ENCODE peak calls at places on chromosomes 13 and 19, in seven cellular contexts. One of them, this sample, is unnamed.

GRCh38 chr13:87810920-87811344 is 139.8 kb downstream of the SLITRK5 start:
- DNase-seq in neural crest cell: no peak
- DNase-seq in A673: no peak
- DNase-seq in prostate gland: no peak
- DNase-seq in transverse colon: no peak
- DNase-seq in osteocyte: peak; percentile 84
- DNase-seq in natural killer cell: no peak
- DNase-seq in this sample: no peak

GRCh38 chr13:19810151-19810550 is 27.4 kb upstream of the PSPC1 start:
- DNase-seq in neural crest cell: no peak
- DNase-seq in A673: no peak
- DNase-seq in prostate gland: no peak
- DNase-seq in transverse colon: no peak
- DNase-seq in osteocyte: no peak
- DNase-seq in natural killer cell: no peak
- DNase-seq in this sample: no peak

GRCh38 chr19:3544742-3545668 is 6.0 kb downstream of the TEKTIP1 start:
- DNase-seq in neural crest cell: peak; percentile 96
- DNase-seq in A673: peak; percentile 61
- DNase-seq in prostate gland: peak; percentile 48
- DNase-seq in transverse colon: peak; percentile 80
- DNase-seq in osteocyte: peak; percentile 94
- DNase-seq in natural killer cell: peak; percentile 84
- DNase-seq in this sample: peak; percentile 78

GRCh38 chr19:4473011-4473410 is 914 bp downstream of the HDGFL2 start:
- DNase-seq in neural crest cell: no peak
- DNase-seq in A673: no peak
- DNase-seq in prostate gland: no peak
- DNase-seq in transverse colon: no peak
- DNase-seq in osteocyte: no peak
- DNase-seq in natural killer cell: no peak
- DNase-seq in this sample: no peak

GRCh38 chr13:50760751-50761150 is 82.7 kb downstream of the DLEU7 start:
- DNase-seq in neural crest cell: no peak
- DNase-seq in A673: no peak
- DNase-seq in prostate gland: no peak
- DNase-seq in transverse colon: no peak
- DNase-seq in osteocyte: no peak
- DNase-seq in natural killer cell: no peak
- DNase-seq in this sample: no peak

GRCh38 chr13:25977216-25977615 is 74.6 kb downstream of the SHISA2 start:
- DNase-seq in neural crest cell: no peak
- DNase-seq in A673: peak; percentile 76
- DNase-seq in prostate gland: no peak
- DNase-seq in transverse colon: no peak
- DNase-seq in osteocyte: no peak
- DNase-seq in natural killer cell: no peak
- DNase-seq in this sample: no peak

GRCh38 chr19:16135410-16136127 is 7.9 kb upstream of the HSH2D start:
- DNase-seq in neural crest cell: no peak
- DNase-seq in A673: no peak
- DNase-seq in prostate gland: no peak
- DNase-seq in transverse colon: no peak
- DNase-seq in osteocyte: no peak
- DNase-seq in natural killer cell: no peak
- DNase-seq in this sample: no peak

GRCh38 chr13:113623491-113624234 is 34.3 kb downstream of the ATP4B start:
- DNase-seq in neural crest cell: peak; percentile 14
- DNase-seq in A673: peak; percentile 43
- DNase-seq in prostate gland: no peak
- DNase-seq in transverse colon: no peak
- DNase-seq in osteocyte: no peak
- DNase-seq in natural killer cell: no peak
- DNase-seq in this sample: no peak

GRCh38 chr13:27952931-27953670 is 16.0 kb downstream of the CDX2 start:
- DNase-seq in neural crest cell: no peak
- DNase-seq in A673: no peak
- DNase-seq in prostate gland: no peak
- DNase-seq in transverse colon: peak; percentile 84
- DNase-seq in osteocyte: no peak
- DNase-seq in natural killer cell: no peak
- DNase-seq in this sample: no peak

GRCh38 chr19:9251236-9251635 is 506 bp downstream of the OR7E24 start:
- DNase-seq in neural crest cell: no peak
- DNase-seq in A673: no peak
- DNase-seq in prostate gland: no peak
- DNase-seq in transverse colon: no peak
- DNase-seq in osteocyte: no peak
- DNase-seq in natural killer cell: no peak
- DNase-seq in this sample: no peak

GRCh38 chr19:14554382-14554812 is 17.5 kb downstream of the NDUFB7 start:
- DNase-seq in neural crest cell: no peak
- DNase-seq in A673: no peak
- DNase-seq in prostate gland: peak; percentile 73
- DNase-seq in transverse colon: peak; percentile 30
- DNase-seq in osteocyte: no peak
- DNase-seq in natural killer cell: no peak
- DNase-seq in this sample: no peak

GRCh38 chr19:43432866-43433673 is 18.4 kb downstream of the TEX101 start:
- DNase-seq in neural crest cell: peak; percentile 55
- DNase-seq in A673: peak; percentile 70
- DNase-seq in prostate gland: peak; percentile 33
- DNase-seq in transverse colon: peak; percentile 74
- DNase-seq in osteocyte: no peak
- DNase-seq in natural killer cell: peak; percentile 52
- DNase-seq in this sample: peak; percentile 58
- TF ChIP-seq CTCF in neural crest cell: peak; percentile 85
- TF ChIP-seq CTCF in A673: peak; percentile 88
- TF ChIP-seq CTCF in prostate gland: peak; percentile 31
- TF ChIP-seq CTCF in transverse colon: peak; percentile 74
- TF ChIP-seq CTCF in osteocyte: peak; percentile 77
- TF ChIP-seq CTCF in natural killer cell: peak; percentile 90
- TF ChIP-seq CTCF in this sample: peak; percentile 84

GRCh38 chr19:12730054-12730453 is 4.4 kb downstream of the TRIR start:
- DNase-seq in neural crest cell: no peak
- DNase-seq in A673: no peak
- DNase-seq in prostate gland: no peak
- DNase-seq in transverse colon: no peak
- DNase-seq in osteocyte: no peak
- DNase-seq in natural killer cell: no peak
- DNase-seq in this sample: no peak

GRCh38 chr19:12736854-12737665 is at the start of gene GET3:
- DNase-seq in neural crest cell: peak; percentile 71
- DNase-seq in A673: peak; percentile 99
- DNase-seq in prostate gland: peak; percentile 98
- DNase-seq in transverse colon: peak; percentile 91
- DNase-seq in osteocyte: peak; percentile 96
- DNase-seq in natural killer cell: peak; percentile 73
- DNase-seq in this sample: peak; percentile 71

GRCh38 chr19:12733907-12734214 is 623 bp downstream of the TRIR start:
- DNase-seq in neural crest cell: no peak
- DNase-seq in A673: no peak
- DNase-seq in prostate gland: no peak
- DNase-seq in transverse colon: no peak
- DNase-seq in osteocyte: no peak
- DNase-seq in natural killer cell: no peak
- DNase-seq in this sample: no peak

GRCh38 chr19:12731337-12731736 is 3.1 kb downstream of the TRIR start:
- DNase-seq in neural crest cell: no peak
- DNase-seq in A673: no peak
- DNase-seq in prostate gland: no peak
- DNase-seq in transverse colon: no peak
- DNase-seq in osteocyte: no peak
- DNase-seq in natural killer cell: no peak
- DNase-seq in this sample: no peak

GRCh38 chr19:12733369-12733896 is 1.1 kb downstream of the TRIR start:
- DNase-seq in neural crest cell: no peak
- DNase-seq in A673: peak; percentile 73
- DNase-seq in prostate gland: no peak
- DNase-seq in transverse colon: no peak
- DNase-seq in osteocyte: no peak
- DNase-seq in natural killer cell: no peak
- DNase-seq in this sample: no peak
- TF ChIP-seq CTCF in neural crest cell: peak; percentile 41
- TF ChIP-seq CTCF in A673: peak; percentile 41
- TF ChIP-seq CTCF in prostate gland: no peak
- TF ChIP-seq CTCF in transverse colon: no peak
- TF ChIP-seq CTCF in osteocyte: peak; percentile 40
- TF ChIP-seq CTCF in natural killer cell: peak; percentile 20
- TF ChIP-seq CTCF in this sample: no peak

GRCh38 chr19:40216777-40217026 is 1.5 kb downstream of the TTC9B start:
- DNase-seq in neural crest cell: no peak
- DNase-seq in A673: no peak
- DNase-seq in prostate gland: no peak
- DNase-seq in transverse colon: no peak
- DNase-seq in osteocyte: no peak
- DNase-seq in natural killer cell: no peak
- DNase-seq in this sample: no peak

GRCh38 chr19:40216013-40216776 is 2.0 kb downstream of the TTC9B start:
- DNase-seq in neural crest cell: no peak
- DNase-seq in A673: no peak
- DNase-seq in prostate gland: no peak
- DNase-seq in transverse colon: no peak
- DNase-seq in osteocyte: no peak
- DNase-seq in natural killer cell: no peak
- DNase-seq in this sample: no peak

GRCh38 chr19:40214936-40215335 is 3.2 kb downstream of the TTC9B start:
- DNase-seq in neural crest cell: no peak
- DNase-seq in A673: no peak
- DNase-seq in prostate gland: no peak
- DNase-seq in transverse colon: no peak
- DNase-seq in osteocyte: no peak
- DNase-seq in natural killer cell: no peak
- DNase-seq in this sample: no peak

GRCh38 chr19:40217921-40218890 is at the start of gene TTC9B:
- DNase-seq in neural crest cell: peak; percentile 46
- DNase-seq in A673: peak; percentile 42
- DNase-seq in prostate gland: no peak
- DNase-seq in transverse colon: no peak
- DNase-seq in osteocyte: peak; percentile 84
- DNase-seq in natural killer cell: peak; percentile 61
- DNase-seq in this sample: peak; percentile 21

DNA sequence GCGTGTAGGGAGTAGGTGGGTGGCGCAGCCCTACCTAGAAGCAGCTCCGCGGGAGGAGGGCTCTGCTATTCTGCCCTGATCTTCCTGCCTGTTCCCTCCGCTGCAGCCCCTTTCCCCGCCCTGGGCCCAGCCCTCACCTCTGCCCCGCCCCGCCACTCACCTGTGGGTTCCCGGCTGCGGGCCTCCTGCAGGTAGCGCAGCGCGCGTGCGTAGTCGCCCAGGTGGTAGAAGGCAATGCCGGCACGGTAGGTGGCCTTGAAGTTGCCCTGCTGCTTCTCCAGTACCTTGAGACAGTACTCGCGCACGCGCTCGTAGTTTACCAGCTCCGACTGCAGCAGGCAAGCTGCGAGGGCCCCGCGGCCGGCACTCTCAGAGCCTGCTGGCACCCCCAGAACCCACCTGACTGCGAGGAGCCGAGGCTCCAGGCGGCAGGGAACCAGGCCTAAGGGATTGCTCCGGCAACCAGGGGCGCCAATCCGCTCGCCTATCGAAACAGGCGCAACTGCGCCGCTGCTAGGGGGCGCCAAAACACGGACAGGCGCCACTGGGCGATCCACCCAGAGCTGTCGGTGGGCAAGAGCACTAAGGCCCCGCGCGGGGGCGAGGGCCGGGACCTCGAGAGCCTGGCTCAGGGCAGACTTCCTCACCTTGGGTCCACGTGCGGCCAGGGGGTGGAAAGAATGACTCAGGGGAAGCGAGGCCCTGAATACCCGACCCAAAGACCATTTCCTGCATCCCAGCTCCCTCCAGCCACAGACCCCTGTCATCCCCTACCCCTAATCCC is 965 bp downstream of the TTC9B start:
- DNase-seq in neural crest cell: no peak
- DNase-seq in A673: peak; percentile 41
- DNase-seq in prostate gland: peak; percentile 40
- DNase-seq in transverse colon: peak; percentile 71
- DNase-seq in osteocyte: no peak
- DNase-seq in natural killer cell: no peak
- DNase-seq in this sample: no peak
- TF ChIP-seq CTCF in neural crest cell: peak; percentile 60
- TF ChIP-seq CTCF in A673: peak; percentile 81
- TF ChIP-seq CTCF in prostate gland: no peak
- TF ChIP-seq CTCF in transverse colon: peak; percentile 19
- TF ChIP-seq CTCF in osteocyte: peak; percentile 42
- TF ChIP-seq CTCF in natural killer cell: peak; percentile 11
- TF ChIP-seq CTCF in this sample: no peak

GRCh38 chr19:48629297-48629598 is 7.9 kb downstream of the DBP start:
- DNase-seq in neural crest cell: no peak
- DNase-seq in A673: no peak
- DNase-seq in prostate gland: no peak
- DNase-seq in transverse colon: peak; percentile 19
- DNase-seq in osteocyte: no peak
- DNase-seq in natural killer cell: no peak
- DNase-seq in this sample: no peak

GRCh38 chr19:48631254-48631653 is 5.9 kb downstream of the DBP start:
- DNase-seq in neural crest cell: no peak
- DNase-seq in A673: peak; percentile 44
- DNase-seq in prostate gland: no peak
- DNase-seq in transverse colon: no peak
- DNase-seq in osteocyte: no peak
- DNase-seq in natural killer cell: no peak
- DNase-seq in this sample: no peak

GRCh38 chr19:48628486-48629296 is 8.5 kb downstream of the DBP start:
- DNase-seq in neural crest cell: no peak
- DNase-seq in A673: no peak
- DNase-seq in prostate gland: no peak
- DNase-seq in transverse colon: peak; percentile 19
- DNase-seq in osteocyte: peak; percentile 85
- DNase-seq in natural killer cell: no peak
- DNase-seq in this sample: no peak

GRCh38 chr19:48629599-48630288 is 7.4 kb downstream of the DBP start:
- DNase-seq in neural crest cell: no peak
- DNase-seq in A673: peak; percentile 90
- DNase-seq in prostate gland: no peak
- DNase-seq in transverse colon: peak; percentile 91
- DNase-seq in osteocyte: no peak
- DNase-seq in natural killer cell: no peak
- DNase-seq in this sample: no peak

DNA sequence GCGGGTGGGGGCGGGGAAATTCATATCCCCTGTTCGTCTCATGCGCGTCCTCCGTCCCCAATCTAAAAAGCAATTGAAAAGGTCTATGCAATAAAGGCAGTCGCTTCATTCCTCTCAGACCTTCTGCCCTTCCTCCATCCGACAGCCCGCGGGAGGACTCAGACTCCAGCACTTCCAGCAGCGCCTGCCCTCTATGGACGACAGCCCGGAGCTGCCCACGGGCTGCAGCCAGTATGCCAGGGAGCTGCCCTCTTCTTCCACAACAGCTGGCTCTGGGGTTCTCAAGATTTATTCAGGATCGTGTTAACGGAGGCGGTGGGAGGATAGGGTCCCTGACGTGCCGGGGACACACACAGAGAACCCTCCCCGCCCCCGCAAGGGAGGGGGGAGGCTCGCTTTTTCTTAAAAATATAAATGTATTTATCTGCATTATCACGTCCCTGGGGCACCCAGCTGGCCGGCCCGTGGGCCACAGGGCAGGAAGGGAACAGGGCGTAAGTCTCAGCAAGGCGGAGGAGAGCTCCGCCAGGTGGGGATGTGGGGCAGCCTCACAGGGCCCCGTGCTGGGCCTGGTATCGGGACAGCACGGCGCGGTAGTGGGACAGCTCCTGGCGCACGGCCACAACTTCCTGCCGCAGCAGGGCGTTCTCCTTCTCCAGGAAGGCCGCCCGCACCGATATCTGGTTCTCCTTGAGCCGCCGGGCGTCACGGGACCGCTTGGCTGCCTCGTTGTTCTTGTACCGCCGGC is 6.7 kb downstream of the DBP start:
- DNase-seq in neural crest cell: no peak
- DNase-seq in A673: peak; percentile 94
- DNase-seq in prostate gland: no peak
- DNase-seq in transverse colon: peak; percentile 82
- DNase-seq in osteocyte: no peak
- DNase-seq in natural killer cell: no peak
- DNase-seq in this sample: no peak
- TF ChIP-seq CTCF in neural crest cell: no peak
- TF ChIP-seq CTCF in A673: peak; percentile 52
- TF ChIP-seq CTCF in prostate gland: no peak
- TF ChIP-seq CTCF in transverse colon: no peak
- TF ChIP-seq CTCF in osteocyte: peak; percentile 45
- TF ChIP-seq CTCF in natural killer cell: no peak
- TF ChIP-seq CTCF in this sample: no peak